ENCODE peak calls at places on chromosomes 2 and 18, in four cellular contexts. One of them, this sample, is unnamed. For H3K4me1, the result is how much of the 10 kb centered on the place peaks cover.

GRCh38 chr2:238895361-238895882 is 47.5 kb downstream of the TWIST2 start:
- DNase-seq in sigmoid colon: peak
- DNase-seq in A549: no peak
- DNase-seq in Peyer's patch: no peak
- DNase-seq in this sample: no peak

GRCh38 chr2:150125708-150126107 is 361.8 kb downstream of the RND3 start:
- DNase-seq in sigmoid colon: no peak
- DNase-seq in A549: peak
- DNase-seq in Peyer's patch: no peak
- DNase-seq in this sample: peak

GRCh38 chr18:23619388-23619873 is 33.1 kb upstream of the NPC1 start:
- DNase-seq in sigmoid colon: no peak
- DNase-seq in A549: no peak
- DNase-seq in Peyer's patch: no peak
- DNase-seq in this sample: peak

GRCh38 chr18:31821452-31822171 is 60.9 kb upstream of the SLC25A52 start:
- DNase-seq in sigmoid colon: no peak
- DNase-seq in A549: no peak
- DNase-seq in Peyer's patch: no peak
- DNase-seq in this sample: no peak

GRCh38 chr2:20079546-20080115 is 28.2 kb upstream of the LAPTM4A start:
- DNase-seq in sigmoid colon: no peak
- DNase-seq in A549: no peak
- DNase-seq in Peyer's patch: no peak
- DNase-seq in this sample: no peak

GRCh38 chr2:118889995-118890394 is 42.5 kb upstream of the EN1 start:
- DNase-seq in sigmoid colon: no peak
- DNase-seq in A549: no peak
- DNase-seq in Peyer's patch: no peak
- DNase-seq in this sample: no peak

GRCh38 chr2:142037744-142038143 is 93.1 kb downstream of the LRP1B start:
- DNase-seq in sigmoid colon: no peak
- DNase-seq in A549: no peak
- DNase-seq in Peyer's patch: no peak
- DNase-seq in this sample: no peak

GRCh38 chr18:66993492-66993891 is 389.6 kb upstream of the CDH19 start:
- DNase-seq in sigmoid colon: no peak
- DNase-seq in A549: no peak
- DNase-seq in Peyer's patch: no peak
- DNase-seq in this sample: no peak

GRCh38 chr2:9641641-9642040 is 10.8 kb upstream of the YWHAQ start:
- DNase-seq in sigmoid colon: no peak
- DNase-seq in A549: no peak
- DNase-seq in Peyer's patch: no peak
- DNase-seq in this sample: no peak

GRCh38 chr2:1033058-1033457 is 82.4 kb downstream of the SNTG2 start:
- DNase-seq in sigmoid colon: no peak
- DNase-seq in A549: no peak
- DNase-seq in Peyer's patch: no peak
- DNase-seq in this sample: no peak

GRCh38 chr2:146721486-146721885 is 1123.3 kb upstream of the ACVR2A start:
- DNase-seq in sigmoid colon: no peak
- DNase-seq in A549: no peak
- DNase-seq in Peyer's patch: no peak
- DNase-seq in this sample: no peak

GRCh38 chr18:43267818-43268217 is 9.5 kb downstream of the SYT4 start:
- DNase-seq in sigmoid colon: no peak
- DNase-seq in A549: no peak
- DNase-seq in Peyer's patch: no peak
- DNase-seq in this sample: no peak

GRCh38 chr2:53787911-53788289 is 1.1 kb downstream of the ERLEC1 start:
- DNase-seq in sigmoid colon: no peak
- DNase-seq in A549: no peak
- DNase-seq in Peyer's patch: no peak
- DNase-seq in this sample: no peak

GRCh38 chr18:32372381-32373061 is 98.2 kb downstream of the GAREM1 start:
- DNase-seq in sigmoid colon: no peak
- DNase-seq in A549: peak
- DNase-seq in Peyer's patch: no peak
- DNase-seq in this sample: peak

GRCh38 chr2:106575955-106576354 is 88.8 kb downstream of the CD8B2 start:
- DNase-seq in sigmoid colon: no peak
- DNase-seq in A549: no peak
- DNase-seq in Peyer's patch: no peak
- DNase-seq in this sample: no peak

GRCh38 chr2:168798076-168798887 is 4.2 kb upstream of the NOSTRIN start:
- DNase-seq in sigmoid colon: no peak
- DNase-seq in A549: no peak
- DNase-seq in Peyer's patch: no peak
- DNase-seq in this sample: no peak

GRCh38 chr2:175234650-175235049 is 53.1 kb upstream of the ATP5MC3 start:
- DNase-seq in sigmoid colon: no peak
- DNase-seq in A549: no peak
- DNase-seq in Peyer's patch: no peak
- DNase-seq in this sample: no peak

GRCh38 chr18:12606592-12607315 is 51.2 kb downstream of the SPIRE1 start:
- DNase-seq in sigmoid colon: no peak
- DNase-seq in A549: no peak
- DNase-seq in Peyer's patch: no peak
- DNase-seq in this sample: no peak

GRCh38 chr2:210899131-210899530 is 342.7 kb downstream of the CPS1 start:
- DNase-seq in sigmoid colon: no peak
- DNase-seq in A549: no peak
- DNase-seq in Peyer's patch: no peak
- DNase-seq in this sample: no peak

GRCh38 chr2:220279372-220279771 is 651.9 kb downstream of the SLC4A3 start:
- DNase-seq in sigmoid colon: no peak
- DNase-seq in A549: peak
- DNase-seq in Peyer's patch: no peak
- DNase-seq in this sample: no peak

GRCh38 chr18:8188196-8188595 is 421.0 kb upstream of the RAB12 start:
- DNase-seq in sigmoid colon: no peak
- DNase-seq in A549: no peak
- DNase-seq in Peyer's patch: no peak
- DNase-seq in this sample: no peak

GRCh38 chr2:192243488-192243887 is 48.8 kb upstream of the TMEFF2 start:
- DNase-seq in sigmoid colon: no peak
- DNase-seq in A549: no peak
- DNase-seq in Peyer's patch: no peak
- DNase-seq in this sample: no peak

GRCh38 chr2:129658430-129658829 is 321.0 kb upstream of the RAB6C start:
- DNase-seq in sigmoid colon: no peak
- DNase-seq in A549: no peak
- DNase-seq in Peyer's patch: no peak
- DNase-seq in this sample: no peak

GRCh38 chr18:63476666-63477065 is at the start of gene SERPINB5:
- DNase-seq in sigmoid colon: no peak
- DNase-seq in A549: no peak
- DNase-seq in Peyer's patch: no peak
- DNase-seq in this sample: no peak

GRCh38 chr18:51068111-51068510 is 38.1 kb downstream of the SMAD4 start:
- DNase-seq in sigmoid colon: no peak
- DNase-seq in A549: no peak
- DNase-seq in Peyer's patch: no peak
- DNase-seq in this sample: no peak

GRCh38 chr2:8754056-8754790 is 72.4 kb downstream of the ID2 start:
- DNase-seq in sigmoid colon: no peak
- DNase-seq in A549: no peak
- DNase-seq in Peyer's patch: no peak
- DNase-seq in this sample: no peak

GRCh38 chr2:197210450-197210849 is 100.1 kb downstream of the ANKRD44 start:
- DNase-seq in sigmoid colon: no peak
- DNase-seq in A549: no peak
- DNase-seq in Peyer's patch: no peak
- DNase-seq in this sample: no peak
- H3K4me1 ChIP-seq in sigmoid colon: under half
- H3K4me1 ChIP-seq in A549: under half
- H3K4me1 ChIP-seq in Peyer's patch: under half
- H3K4me1 ChIP-seq in this sample: under half

GRCh38 chr2:173354073-173354600 is 535 bp upstream of the CDCA7 start:
- DNase-seq in sigmoid colon: no peak
- DNase-seq in A549: peak
- DNase-seq in Peyer's patch: no peak
- DNase-seq in this sample: no peak

GRCh38 chr2:173353556-173353955 is 1.1 kb upstream of the CDCA7 start:
- DNase-seq in sigmoid colon: no peak
- DNase-seq in A549: no peak
- DNase-seq in Peyer's patch: no peak
- DNase-seq in this sample: no peak

GRCh38 chr2:173355132-173355865 is 627 bp downstream of the CDCA7 start:
- DNase-seq in sigmoid colon: no peak
- DNase-seq in A549: peak
- DNase-seq in Peyer's patch: no peak
- DNase-seq in this sample: peak

GRCh38 chr2:173355866-173356508 is 1.3 kb downstream of the CDCA7 start:
- DNase-seq in sigmoid colon: no peak
- DNase-seq in A549: no peak
- DNase-seq in Peyer's patch: no peak
- DNase-seq in this sample: no peak

DNA sequence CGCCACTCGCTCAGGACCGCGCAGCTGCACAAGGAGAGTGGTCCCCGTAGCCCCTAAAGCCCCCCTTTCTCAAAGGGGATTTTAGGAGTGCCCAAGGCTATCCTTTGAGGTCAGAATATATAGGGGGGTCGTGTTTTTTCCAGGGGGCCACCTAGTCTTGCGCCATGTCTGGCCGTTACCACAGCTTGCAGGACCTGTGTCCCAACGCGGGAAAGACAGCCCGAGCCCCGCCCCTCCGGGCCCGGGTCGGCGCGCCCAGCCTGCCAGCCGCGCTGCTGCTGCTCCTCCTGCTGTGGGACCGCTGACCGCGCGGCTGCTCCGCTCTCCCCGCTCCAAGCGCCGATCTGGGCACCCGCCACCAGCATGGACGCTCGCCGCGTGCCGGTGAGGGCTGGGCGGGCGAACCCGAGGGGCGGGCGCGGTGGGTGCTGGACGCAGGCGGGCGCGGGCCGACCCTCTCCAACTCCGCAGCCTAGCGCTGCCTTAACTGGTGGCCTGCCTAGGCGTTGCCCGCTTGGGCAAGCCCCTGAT is at the start of gene CDCA7:
- DNase-seq in sigmoid colon: peak
- DNase-seq in A549: peak
- DNase-seq in Peyer's patch: no peak
- DNase-seq in this sample: peak
- TF ChIP-seq POLR2A in sigmoid colon: no peak
- TF ChIP-seq POLR2A in A549: peak
- TF ChIP-seq POLR2A in Peyer's patch: no peak
- TF ChIP-seq POLR2A in this sample: no peak

DNA sequence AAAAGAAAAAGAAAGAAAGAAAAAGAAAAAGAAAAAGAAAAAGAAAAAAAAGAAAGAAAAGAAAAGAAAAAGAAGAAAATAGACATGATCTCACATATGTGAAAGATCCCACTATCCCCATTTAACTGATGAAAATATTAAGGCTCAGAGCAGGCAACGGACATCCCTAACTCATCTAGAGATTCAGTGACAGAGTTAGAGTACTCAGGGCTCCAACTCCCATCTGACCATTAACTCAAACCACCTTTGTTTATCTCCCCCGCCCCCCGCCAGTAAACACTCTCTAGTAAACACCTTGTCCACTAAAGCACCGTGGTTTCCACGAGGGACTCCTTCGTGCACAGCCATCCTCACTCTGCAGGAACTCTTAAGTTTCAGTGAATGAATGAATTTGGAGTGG is 142.9 kb downstream of the TGIF1 start:
- DNase-seq in sigmoid colon: no peak
- DNase-seq in A549: no peak
- DNase-seq in Peyer's patch: no peak
- DNase-seq in this sample: no peak
- H3K4me1 ChIP-seq in sigmoid colon: under half
- H3K4me1 ChIP-seq in A549: half or more
- H3K4me1 ChIP-seq in Peyer's patch: under half
- H3K4me1 ChIP-seq in this sample: under half

GRCh38 chr2:85547089-85547858 is 8.3 kb downstream of the MAT2A start:
- DNase-seq in sigmoid colon: no peak
- DNase-seq in A549: no peak
- DNase-seq in Peyer's patch: no peak
- DNase-seq in this sample: no peak

GRCh38 chr2:85548608-85548900 is 9.6 kb downstream of the MAT2A start:
- DNase-seq in sigmoid colon: no peak
- DNase-seq in A549: no peak
- DNase-seq in Peyer's patch: no peak
- DNase-seq in this sample: no peak

GRCh38 chr2:85549095-85549494 is 10.1 kb downstream of the MAT2A start:
- DNase-seq in sigmoid colon: no peak
- DNase-seq in A549: no peak
- DNase-seq in Peyer's patch: no peak
- DNase-seq in this sample: no peak

GRCh38 chr2:85549826-85550225 is 10.9 kb downstream of the MAT2A start:
- DNase-seq in sigmoid colon: no peak
- DNase-seq in A549: no peak
- DNase-seq in Peyer's patch: no peak
- DNase-seq in this sample: no peak

GRCh38 chr2:85547859-85548607 is 9.1 kb downstream of the MAT2A start:
- DNase-seq in sigmoid colon: no peak
- DNase-seq in A549: no peak
- DNase-seq in Peyer's patch: no peak
- DNase-seq in this sample: no peak
- TF ChIP-seq POLR2A in sigmoid colon: no peak
- TF ChIP-seq POLR2A in A549: no peak
- TF ChIP-seq POLR2A in Peyer's patch: no peak
- TF ChIP-seq POLR2A in this sample: peak